ENCODE peak calls at places on chromosomes 11 and 22, in four cellular contexts. One of them, this sample, is unnamed.

GRCh38 chr22:31680764-31681624 is 19.0 kb upstream of the PISD start:
- DNase-seq in hepatocyte: no peak
- DNase-seq in fibroblast of lung: peak
- DNase-seq in mammary epithelial cell: peak
- DNase-seq in this sample: no peak

GRCh38 chr22:47593291-47593690 is 830.8 kb downstream of the TBC1D22A start:
- DNase-seq in hepatocyte: no peak
- DNase-seq in mammary epithelial cell: no peak
- DNase-seq in fibroblast of lung: no peak
- DNase-seq in this sample: no peak

GRCh38 chr11:110356769-110357671 is 60.6 kb upstream of the RDX start:
- DNase-seq in fibroblast of lung: peak
- DNase-seq in mammary epithelial cell: peak
- DNase-seq in hepatocyte: peak
- DNase-seq in this sample: peak

GRCh38 chr22:43789452-43789851 is 22.7 kb downstream of the EFCAB6 start:
- DNase-seq in fibroblast of lung: peak
- DNase-seq in mammary epithelial cell: peak
- DNase-seq in hepatocyte: peak
- DNase-seq in this sample: peak

GRCh38 chr11:96464695-96465307 is 75.0 kb downstream of the JRKL start:
- DNase-seq in fibroblast of lung: peak
- DNase-seq in hepatocyte: peak
- DNase-seq in mammary epithelial cell: peak
- DNase-seq in this sample: no peak

GRCh38 chr11:61700221-61700620 is 20.0 kb downstream of the DAGLA start:
- DNase-seq in mammary epithelial cell: peak
- DNase-seq in hepatocyte: peak
- DNase-seq in fibroblast of lung: peak
- DNase-seq in this sample: peak

GRCh38 chr11:31628111-31628510 is 118.5 kb downstream of the ELP4 start:
- DNase-seq in fibroblast of lung: no peak
- DNase-seq in hepatocyte: no peak
- DNase-seq in mammary epithelial cell: peak
- DNase-seq in this sample: no peak

GRCh38 chr11:113444469-113445122 is 30.6 kb downstream of the DRD2 start:
- DNase-seq in mammary epithelial cell: no peak
- DNase-seq in fibroblast of lung: no peak
- DNase-seq in hepatocyte: no peak
- DNase-seq in this sample: no peak

GRCh38 chr11:2990617-2991476 is 1.3 kb downstream of the NAP1L4 start:
- DNase-seq in hepatocyte: peak
- DNase-seq in mammary epithelial cell: peak
- DNase-seq in fibroblast of lung: peak
- DNase-seq in this sample: peak

GRCh38 chr22:46881373-46882118 is 119.1 kb downstream of the TBC1D22A start:
- DNase-seq in fibroblast of lung: peak
- DNase-seq in mammary epithelial cell: peak
- DNase-seq in hepatocyte: no peak
- DNase-seq in this sample: no peak

GRCh38 chr11:112157274-112157766 is 6.6 kb downstream of the IL18 start:
- DNase-seq in hepatocyte: peak
- DNase-seq in mammary epithelial cell: peak
- DNase-seq in fibroblast of lung: peak
- DNase-seq in this sample: peak

GRCh38 chr22:38419864-38420172 is 35.2 kb downstream of the KCNJ4 start:
- DNase-seq in fibroblast of lung: no peak
- DNase-seq in hepatocyte: no peak
- DNase-seq in mammary epithelial cell: no peak
- DNase-seq in this sample: no peak

GRCh38 chr11:126528075-126528474 is 172.6 kb downstream of the ST3GAL4 start:
- DNase-seq in hepatocyte: no peak
- DNase-seq in mammary epithelial cell: no peak
- DNase-seq in fibroblast of lung: no peak
- DNase-seq in this sample: no peak

GRCh38 chr22:30212996-30213441 is 33.5 kb downstream of the LIF start:
- DNase-seq in mammary epithelial cell: no peak
- DNase-seq in hepatocyte: no peak
- DNase-seq in fibroblast of lung: no peak
- DNase-seq in this sample: no peak

GRCh38 chr22:47460870-47461269 is 698.4 kb downstream of the TBC1D22A start:
- DNase-seq in mammary epithelial cell: no peak
- DNase-seq in fibroblast of lung: no peak
- DNase-seq in hepatocyte: no peak
- DNase-seq in this sample: no peak

GRCh38 chr11:111939836-111940604 is 2.9 kb downstream of the DIXDC1 start:
- DNase-seq in fibroblast of lung: peak
- DNase-seq in hepatocyte: no peak
- DNase-seq in mammary epithelial cell: peak
- DNase-seq in this sample: no peak

GRCh38 chr22:24466831-24467249 is 28.3 kb upstream of the UPB1 start:
- DNase-seq in fibroblast of lung: peak
- DNase-seq in mammary epithelial cell: no peak
- DNase-seq in hepatocyte: no peak
- DNase-seq in this sample: peak

GRCh38 chr22:37545703-37546435 is 14.4 kb upstream of the CDC42EP1 start:
- DNase-seq in fibroblast of lung: peak
- DNase-seq in hepatocyte: peak
- DNase-seq in mammary epithelial cell: peak
- DNase-seq in this sample: no peak

GRCh38 chr11:20161230-20161918 is 1.1 kb upstream of the DBX1 start:
- DNase-seq in mammary epithelial cell: no peak
- DNase-seq in hepatocyte: peak
- DNase-seq in fibroblast of lung: peak
- DNase-seq in this sample: no peak

GRCh38 chr11:116478205-116478604 is 294.6 kb downstream of the BUD13 start:
- DNase-seq in fibroblast of lung: no peak
- DNase-seq in mammary epithelial cell: no peak
- DNase-seq in hepatocyte: no peak
- DNase-seq in this sample: no peak

GRCh38 chr11:116471608-116472007 is 301.2 kb downstream of the BUD13 start:
- DNase-seq in hepatocyte: peak
- DNase-seq in fibroblast of lung: peak
- DNase-seq in mammary epithelial cell: peak
- DNase-seq in this sample: no peak

GRCh38 chr11:116472661-116473060 is 300.1 kb downstream of the BUD13 start:
- DNase-seq in fibroblast of lung: no peak
- DNase-seq in hepatocyte: peak
- DNase-seq in mammary epithelial cell: no peak
- DNase-seq in this sample: no peak

GRCh38 chr11:116473236-116473769 is 299.5 kb downstream of the BUD13 start:
- DNase-seq in fibroblast of lung: no peak
- DNase-seq in hepatocyte: no peak
- DNase-seq in mammary epithelial cell: no peak
- DNase-seq in this sample: no peak

GRCh38 chr11:116473790-116474346 is 298.9 kb downstream of the BUD13 start:
- DNase-seq in mammary epithelial cell: no peak
- DNase-seq in hepatocyte: no peak
- DNase-seq in fibroblast of lung: no peak
- DNase-seq in this sample: no peak
- TF ChIP-seq EZH2 in mammary epithelial cell: no peak
- TF ChIP-seq EZH2 in hepatocyte: no peak
- TF ChIP-seq EZH2 in fibroblast of lung: no peak
- TF ChIP-seq EZH2 in this sample: no peak

DNA sequence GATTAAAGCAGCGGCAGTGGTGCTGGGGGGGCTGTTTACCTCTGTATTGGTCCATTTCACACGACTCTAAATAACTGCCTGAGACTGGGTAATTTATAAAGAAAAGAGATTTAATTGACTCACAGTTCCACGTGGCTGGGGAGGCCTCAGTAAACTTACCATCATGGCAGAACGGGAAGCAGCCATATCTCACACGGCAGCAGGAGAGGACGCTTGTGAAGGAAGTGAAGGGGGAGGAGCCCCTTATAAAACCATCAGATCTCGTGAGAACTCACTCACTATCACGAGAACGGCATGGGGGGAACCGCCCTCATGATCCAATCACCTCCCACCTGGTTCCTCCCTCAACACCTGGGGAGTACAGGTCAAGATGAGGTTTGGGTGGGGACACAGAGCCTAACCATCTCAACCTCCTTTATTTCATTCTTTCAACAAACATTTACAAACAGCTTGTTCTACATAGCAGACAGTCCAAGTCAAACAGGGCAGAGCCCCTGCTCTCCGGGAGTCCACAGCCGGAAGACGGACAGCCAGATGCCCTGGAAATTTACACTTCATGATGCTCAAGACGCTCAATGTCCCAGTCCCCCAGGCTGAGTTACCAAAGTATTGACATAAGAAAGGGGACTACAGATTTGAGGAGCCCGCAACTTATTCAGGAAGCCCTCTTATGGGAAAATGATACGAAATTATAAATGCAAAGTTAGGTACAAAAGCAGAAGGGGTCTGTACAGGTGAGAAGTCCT is 26.3 kb upstream of the HMGXB4 start:
- DNase-seq in fibroblast of lung: no peak
- DNase-seq in hepatocyte: no peak
- DNase-seq in mammary epithelial cell: no peak
- DNase-seq in this sample: peak
- H3K4me2 ChIP-seq in fibroblast of lung: no peak
- H3K4me2 ChIP-seq in hepatocyte: no peak
- H3K4me2 ChIP-seq in mammary epithelial cell: no peak
- H3K4me2 ChIP-seq in this sample: peak

GRCh38 chr11:124762624-124763155 is 600 bp upstream of the ESAM start:
- DNase-seq in mammary epithelial cell: no peak
- DNase-seq in hepatocyte: no peak
- DNase-seq in fibroblast of lung: no peak
- DNase-seq in this sample: peak
- TF ChIP-seq EZH2 in mammary epithelial cell: no peak
- TF ChIP-seq EZH2 in hepatocyte: peak
- TF ChIP-seq EZH2 in fibroblast of lung: peak
- TF ChIP-seq EZH2 in this sample: no peak

DNA sequence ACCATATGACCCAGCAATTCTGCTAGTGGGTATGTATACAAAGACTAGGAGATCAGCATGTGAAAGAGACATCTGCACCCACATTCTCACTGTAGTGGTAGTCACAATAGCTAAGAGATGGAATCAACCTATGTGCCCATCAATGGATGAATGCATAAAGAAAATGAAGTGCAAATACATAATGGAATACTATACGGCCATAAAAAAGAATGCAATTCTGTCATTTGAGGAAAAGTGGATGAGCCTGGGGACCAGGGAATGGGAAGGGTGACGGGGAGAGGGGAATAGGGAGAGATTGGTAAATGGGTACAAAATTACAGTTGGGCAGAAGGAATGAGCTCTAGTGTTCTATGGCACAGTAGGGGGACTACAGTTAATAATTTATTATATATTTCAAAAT is 26.7 kb upstream of the SMIM38 start:
- DNase-seq in hepatocyte: no peak
- DNase-seq in fibroblast of lung: no peak
- DNase-seq in mammary epithelial cell: no peak
- DNase-seq in this sample: no peak
- H3K4me2 ChIP-seq in hepatocyte: no peak
- H3K4me2 ChIP-seq in fibroblast of lung: no peak
- H3K4me2 ChIP-seq in mammary epithelial cell: no peak
- H3K4me2 ChIP-seq in this sample: no peak

GRCh38 chr11:1444321-1444720 is 42.3 kb downstream of the MOB2 start:
- DNase-seq in mammary epithelial cell: no peak
- DNase-seq in hepatocyte: no peak
- DNase-seq in fibroblast of lung: no peak
- DNase-seq in this sample: no peak
- TF ChIP-seq EZH2 in mammary epithelial cell: no peak
- TF ChIP-seq EZH2 in hepatocyte: no peak
- TF ChIP-seq EZH2 in fibroblast of lung: no peak
- TF ChIP-seq EZH2 in this sample: no peak

GRCh38 chr22:32708835-32709234 is 92.7 kb upstream of the TIMP3 start:
- DNase-seq in hepatocyte: no peak
- DNase-seq in fibroblast of lung: peak
- DNase-seq in mammary epithelial cell: peak
- DNase-seq in this sample: no peak
- H3K4me2 ChIP-seq in hepatocyte: no peak
- H3K4me2 ChIP-seq in fibroblast of lung: no peak
- H3K4me2 ChIP-seq in mammary epithelial cell: peak
- H3K4me2 ChIP-seq in this sample: no peak

DNA sequence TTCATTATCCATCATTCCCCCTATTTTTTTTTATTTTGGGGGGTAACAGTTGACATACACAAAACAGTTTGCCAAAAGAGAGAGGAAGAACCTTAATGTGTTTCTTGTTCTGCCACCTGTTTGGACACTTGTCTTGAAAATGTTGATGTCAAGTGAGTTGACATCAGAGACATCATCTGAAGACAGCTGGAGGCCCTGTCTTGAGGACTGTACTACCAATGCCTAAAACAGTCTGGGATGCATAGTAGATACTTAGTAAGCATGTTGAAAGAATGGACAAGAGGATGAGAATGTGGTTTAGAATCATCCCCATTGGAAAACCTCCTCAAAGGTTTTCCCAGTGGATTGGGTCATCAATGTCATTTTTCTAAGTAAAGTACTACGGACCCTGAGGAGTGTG is 2.4 kb upstream of the ARHGEF12 start:
- DNase-seq in hepatocyte: no peak
- DNase-seq in fibroblast of lung: no peak
- DNase-seq in mammary epithelial cell: no peak
- DNase-seq in this sample: peak
- TF ChIP-seq EZH2 in hepatocyte: no peak
- TF ChIP-seq EZH2 in fibroblast of lung: no peak
- TF ChIP-seq EZH2 in mammary epithelial cell: no peak
- TF ChIP-seq EZH2 in this sample: no peak

GRCh38 chr11:27860811-27861210 is 160.6 kb upstream of the BDNF start:
- DNase-seq in hepatocyte: no peak
- DNase-seq in mammary epithelial cell: no peak
- DNase-seq in fibroblast of lung: peak
- DNase-seq in this sample: no peak
- H3K4me2 ChIP-seq in hepatocyte: no peak
- H3K4me2 ChIP-seq in mammary epithelial cell: no peak
- H3K4me2 ChIP-seq in fibroblast of lung: no peak
- H3K4me2 ChIP-seq in this sample: no peak

GRCh38 chr11:637593-638507 is 781 bp downstream of the DRD4 start:
- DNase-seq in fibroblast of lung: no peak
- DNase-seq in mammary epithelial cell: no peak
- DNase-seq in hepatocyte: peak
- DNase-seq in this sample: no peak
- TF ChIP-seq EZH2 in fibroblast of lung: peak
- TF ChIP-seq EZH2 in mammary epithelial cell: peak
- TF ChIP-seq EZH2 in hepatocyte: peak
- TF ChIP-seq EZH2 in this sample: no peak